ENCODE peak calls at places on chromosomes 13 and 19, in six cellular contexts. R, S, M, I, C and P are unnamed samples.

GRCh38 chr13:52600666-52601065 is 41.6 kb upstream of the HNRNPA1L2 start:
- DNase-seq in R (no peak), S (no peak), I (no peak), C (no peak), M (no peak), P (no peak)

GRCh38 chr19:51639916-51640315 is 6.7 kb downstream of the SIGLEC14 start:
- DNase-seq in R (no peak), M (no peak), I (no peak), S (no peak), C (no peak), P (no peak)

GRCh38 chr13:79781829-79782540 is 301.0 kb downstream of the NDFIP2 start:
- DNase-seq in S (no peak), I (no peak), M (peak; percentile 4), R (no peak), C (no peak), P (no peak)

GRCh38 chr13:43303040-43303729 is 279.8 kb downstream of the DNAJC15 start:
- DNase-seq in R (peak; percentile 82), C (no peak), S (no peak), M (peak; percentile 63), I (peak; percentile 33), P (no peak)

GRCh38 chr19:2546128-2547032 is 70.5 kb downstream of the GADD45B start:
- DNase-seq in C (no peak), M (peak; percentile 61), S (no peak), R (peak; percentile 90), I (no peak), P (no peak)

GRCh38 chr13:100636004-100636403 is 38.6 kb downstream of the TMTC4 start:
- DNase-seq in I (no peak), M (no peak), R (no peak), C (no peak), S (no peak), P (no peak)

GRCh38 chr19:5036733-5037681 is 68.1 kb downstream of the KDM4B start:
- DNase-seq in M (no peak), C (no peak), S (no peak), R (no peak), I (no peak), P (no peak)

GRCh38 chr13:39016789-39017188 is 21.1 kb downstream of the PROSER1 start:
- DNase-seq in S (no peak), R (peak; percentile 68), I (no peak), M (peak; percentile 52), C (no peak), P (no peak)

GRCh38 chr19:37654525-37654832 is 786 bp downstream of the ZFP30 start:
- DNase-seq in I (no peak), R (peak; percentile 74), M (peak; percentile 38), S (no peak), C (no peak), P (no peak)

GRCh38 chr19:16620018-16620417 is 8.0 kb downstream of the MED26 start:
- DNase-seq in I (no peak), S (no peak), M (no peak), C (no peak), R (no peak), P (no peak)

GRCh38 chr19:46376241-46377153 is 29.6 kb downstream of the PPP5C start:
- DNase-seq in M (no peak), C (no peak), I (no peak), R (no peak), S (no peak), P (no peak)

GRCh38 chr19:17938092-17938845 is 5.5 kb downstream of the CCDC124 start:
- DNase-seq in M (peak; percentile 94), I (peak; percentile 31), S (peak; percentile 77), C (peak; percentile 65), R (peak; percentile 79), P (no peak)

GRCh38 chr19:7578127-7578526 is 17.5 kb upstream of the CAMSAP3 start:
- DNase-seq in I (no peak), M (no peak), R (no peak), S (no peak), C (no peak), P (no peak)

GRCh38 chr19:43534811-43535761 is 2.1 kb downstream of the ZNF575 start:
- DNase-seq in R (peak; percentile 92), M (peak; percentile 57), I (no peak), S (peak; percentile 27), C (no peak), P (no peak)

GRCh38 chr19:13483215-13483614 is 23.1 kb downstream of the CACNA1A start:
- DNase-seq in I (no peak), R (no peak), S (no peak), C (no peak), M (no peak), P (no peak)

GRCh38 chr19:50500753-50501151 is 10.2 kb downstream of the JOSD2 start:
- DNase-seq in R (no peak), I (no peak), S (no peak), M (no peak), C (no peak), P (no peak)

GRCh38 chr19:11279505-11280236 is 16.3 kb upstream of the TSPAN16 start:
- DNase-seq in R (no peak), S (no peak), M (peak; percentile 23), I (no peak), C (no peak), P (peak; percentile 86)

GRCh38 chr13:26909515-26909914 is 148.9 kb upstream of the GPR12 start:
- DNase-seq in I (no peak), C (no peak), S (no peak), M (no peak), R (no peak), P (no peak)

GRCh38 chr19:57559008-57559403 is 657 bp downstream of the ZNF550 start:
- DNase-seq in I (no peak), C (no peak), S (peak; percentile 1), M (peak; percentile 53), R (peak; percentile 58), P (no peak)

GRCh38 chr13:99655351-99656091 is 154.2 kb downstream of the TM9SF2 start:
- DNase-seq in R (peak; percentile 45), I (no peak), C (no peak), M (peak; percentile 100), S (no peak), P (no peak)

GRCh38 chr19:28887920-28888618 is 324.9 kb downstream of the UQCRFS1 start:
- DNase-seq in S (no peak), M (no peak), I (no peak), R (peak; percentile 69), C (no peak), P (no peak)

GRCh38 chr19:33868821-33869412 is 72.2 kb downstream of the KCTD15 start:
- DNase-seq in C (no peak), M (peak; percentile 34), I (no peak), R (peak; percentile 50), S (no peak), P (no peak)

GRCh38 chr13:27396252-27396846 is 28.1 kb upstream of the GTF3A start:
- DNase-seq in R (no peak), M (peak; percentile 15), C (no peak), I (no peak), S (no peak), P (no peak)

GRCh38 chr19:53333071-53333465 is 481 bp upstream of the ZNF845 start:
- DNase-seq in I (peak; percentile 3), S (no peak), C (peak; percentile 4), R (peak; percentile 76), M (no peak), P (no peak)

GRCh38 chr13:28631792-28632191 is 27.1 kb upstream of the POMP start:
- DNase-seq in M (peak; percentile 3), S (no peak), C (no peak), I (no peak), R (no peak), P (no peak)

GRCh38 chr13:68375004-68375403 is 1144.9 kb upstream of the PCDH9 start:
- DNase-seq in S (no peak), R (no peak), C (no peak), I (no peak), M (no peak), P (no peak)

GRCh38 chr19:15954820-15955219 is 6.0 kb downstream of the OR10H4 start:
- DNase-seq in M (no peak), I (no peak), C (no peak), R (no peak), S (no peak), P (no peak)

GRCh38 chr13:28336193-28336657 is 158.7 kb downstream of the FLT1 start:
- DNase-seq in S (no peak), I (no peak), M (no peak), R (no peak), C (no peak), P (no peak)

GRCh38 chr13:42270857-42271215 is 1.1 kb upstream of the AKAP11 start:
- DNase-seq in M (no peak), R (no peak), C (no peak), I (no peak), S (no peak), P (no peak)